ENCODE peak calls at places on chromosomes 11 and 22, in eight cellular contexts. One of them, this sample, is unnamed.

GRCh38 chr11:35393093-35393492 is 26.3 kb downstream of the SLC1A2 start:
- DNase-seq in MCF 10A: no peak
- DNase-seq in heart right ventricle: no peak
- DNase-seq in RWPE1: no peak
- DNase-seq in neural crest cell: no peak
- DNase-seq in left ventricle myocardium inferior: no peak
- DNase-seq in CD4-positive, alpha-beta T cell: no peak
- DNase-seq in HepG2: no peak
- DNase-seq in this sample: no peak

GRCh38 chr22:44604455-44604854 is 97.5 kb upstream of the PRR5 start:
- DNase-seq in MCF 10A: no peak
- DNase-seq in heart right ventricle: no peak
- DNase-seq in RWPE1: no peak
- DNase-seq in neural crest cell: no peak
- DNase-seq in left ventricle myocardium inferior: no peak
- DNase-seq in CD4-positive, alpha-beta T cell: no peak
- DNase-seq in HepG2: no peak
- DNase-seq in this sample: no peak

GRCh38 chr11:72352859-72353551 is 81.3 kb downstream of the CLPB start:
- DNase-seq in MCF 10A: no peak
- DNase-seq in heart right ventricle: peak; percentile 6
- DNase-seq in RWPE1: no peak
- DNase-seq in neural crest cell: peak; percentile 10
- DNase-seq in left ventricle myocardium inferior: no peak
- DNase-seq in CD4-positive, alpha-beta T cell: no peak
- DNase-seq in HepG2: no peak
- DNase-seq in this sample: no peak

GRCh38 chr11:45407226-45407625 is 121.1 kb upstream of the SYT13 start:
- DNase-seq in MCF 10A: no peak
- DNase-seq in heart right ventricle: no peak
- DNase-seq in RWPE1: no peak
- DNase-seq in neural crest cell: no peak
- DNase-seq in left ventricle myocardium inferior: no peak
- DNase-seq in CD4-positive, alpha-beta T cell: no peak
- DNase-seq in HepG2: no peak
- DNase-seq in this sample: no peak

GRCh38 chr11:123493393-123494063 is 63.5 kb downstream of the GRAMD1B start:
- DNase-seq in MCF 10A: no peak
- DNase-seq in heart right ventricle: no peak
- DNase-seq in RWPE1: no peak
- DNase-seq in neural crest cell: no peak
- DNase-seq in left ventricle myocardium inferior: no peak
- DNase-seq in CD4-positive, alpha-beta T cell: no peak
- DNase-seq in HepG2: no peak
- DNase-seq in this sample: no peak

GRCh38 chr22:43270314-43270908 is 72.8 kb downstream of the SCUBE1 start:
- DNase-seq in MCF 10A: no peak
- DNase-seq in heart right ventricle: no peak
- DNase-seq in RWPE1: no peak
- DNase-seq in neural crest cell: peak; percentile 31
- DNase-seq in left ventricle myocardium inferior: no peak
- DNase-seq in CD4-positive, alpha-beta T cell: no peak
- DNase-seq in HepG2: peak; percentile 69
- DNase-seq in this sample: no peak

GRCh38 chr22:38172489-38173155 is 9.0 kb downstream of the PLA2G6 start:
- DNase-seq in MCF 10A: peak; percentile 83
- DNase-seq in heart right ventricle: peak; percentile 86
- DNase-seq in RWPE1: no peak
- DNase-seq in neural crest cell: no peak
- DNase-seq in left ventricle myocardium inferior: peak; percentile 76
- DNase-seq in CD4-positive, alpha-beta T cell: no peak
- DNase-seq in HepG2: peak; percentile 66
- DNase-seq in this sample: no peak

GRCh38 chr11:975824-976223 is 50.2 kb downstream of the AP2A2 start:
- DNase-seq in MCF 10A: no peak
- DNase-seq in heart right ventricle: no peak
- DNase-seq in RWPE1: no peak
- DNase-seq in neural crest cell: peak; percentile 24
- DNase-seq in left ventricle myocardium inferior: no peak
- DNase-seq in CD4-positive, alpha-beta T cell: no peak
- DNase-seq in HepG2: peak; percentile 44
- DNase-seq in this sample: no peak

GRCh38 chr11:13238879-13239514 is 38.6 kb upstream of the BMAL1 start:
- DNase-seq in MCF 10A: peak; percentile 72
- DNase-seq in heart right ventricle: peak; percentile 31
- DNase-seq in RWPE1: peak; percentile 58
- DNase-seq in neural crest cell: peak; percentile 40
- DNase-seq in left ventricle myocardium inferior: peak; percentile 22
- DNase-seq in CD4-positive, alpha-beta T cell: peak; percentile 21
- DNase-seq in HepG2: peak; percentile 35
- DNase-seq in this sample: no peak

GRCh38 chr11:9868641-9869040 is 204.8 kb downstream of the SWAP70 start:
- DNase-seq in MCF 10A: no peak
- DNase-seq in heart right ventricle: no peak
- DNase-seq in RWPE1: no peak
- DNase-seq in neural crest cell: no peak
- DNase-seq in left ventricle myocardium inferior: no peak
- DNase-seq in CD4-positive, alpha-beta T cell: no peak
- DNase-seq in HepG2: no peak
- DNase-seq in this sample: no peak

GRCh38 chr11:44694443-44694842 is 32.3 kb upstream of the TSPAN18 start:
- DNase-seq in MCF 10A: no peak
- DNase-seq in heart right ventricle: no peak
- DNase-seq in RWPE1: no peak
- DNase-seq in neural crest cell: no peak
- DNase-seq in left ventricle myocardium inferior: no peak
- DNase-seq in CD4-positive, alpha-beta T cell: no peak
- DNase-seq in HepG2: no peak
- DNase-seq in this sample: no peak

GRCh38 chr11:82775736-82776346 is 42.2 kb upstream of the FAM181B start:
- DNase-seq in MCF 10A: peak; percentile 76
- DNase-seq in heart right ventricle: no peak
- DNase-seq in RWPE1: peak; percentile 17
- DNase-seq in neural crest cell: peak; percentile 43
- DNase-seq in left ventricle myocardium inferior: no peak
- DNase-seq in CD4-positive, alpha-beta T cell: peak; percentile 6
- DNase-seq in HepG2: peak; percentile 42
- DNase-seq in this sample: no peak

GRCh38 chr11:2534957-2535672 is 90.3 kb downstream of the KCNQ1 start:
- DNase-seq in MCF 10A: no peak
- DNase-seq in heart right ventricle: no peak
- DNase-seq in RWPE1: no peak
- DNase-seq in neural crest cell: no peak
- DNase-seq in left ventricle myocardium inferior: peak; percentile 11
- DNase-seq in CD4-positive, alpha-beta T cell: no peak
- DNase-seq in HepG2: no peak
- DNase-seq in this sample: no peak

GRCh38 chr22:25365491-25366261 is 146.2 kb downstream of the CRYBB2 start:
- DNase-seq in MCF 10A: no peak
- DNase-seq in heart right ventricle: peak; percentile 25
- DNase-seq in RWPE1: no peak
- DNase-seq in neural crest cell: no peak
- DNase-seq in left ventricle myocardium inferior: peak; percentile 42
- DNase-seq in CD4-positive, alpha-beta T cell: no peak
- DNase-seq in HepG2: no peak
- DNase-seq in this sample: no peak

GRCh38 chr11:62497132-62497915 is 49.3 kb downstream of the AHNAK start:
- DNase-seq in MCF 10A: peak; percentile 83
- DNase-seq in heart right ventricle: no peak
- DNase-seq in RWPE1: peak; percentile 76
- DNase-seq in neural crest cell: no peak
- DNase-seq in left ventricle myocardium inferior: no peak
- DNase-seq in CD4-positive, alpha-beta T cell: no peak
- DNase-seq in HepG2: peak; percentile 86
- DNase-seq in this sample: no peak
- TF ChIP-seq CTCF in MCF 10A: peak; percentile 41
- TF ChIP-seq CTCF in heart right ventricle: peak; percentile 50
- TF ChIP-seq CTCF in RWPE1: peak; percentile 61
- TF ChIP-seq CTCF in neural crest cell: peak; percentile 42
- TF ChIP-seq CTCF in left ventricle myocardium inferior: peak; percentile 62
- TF ChIP-seq CTCF in CD4-positive, alpha-beta T cell: peak; percentile 26
- TF ChIP-seq CTCF in HepG2: peak; percentile 86
- TF ChIP-seq CTCF in this sample: peak; percentile 41

DNA sequence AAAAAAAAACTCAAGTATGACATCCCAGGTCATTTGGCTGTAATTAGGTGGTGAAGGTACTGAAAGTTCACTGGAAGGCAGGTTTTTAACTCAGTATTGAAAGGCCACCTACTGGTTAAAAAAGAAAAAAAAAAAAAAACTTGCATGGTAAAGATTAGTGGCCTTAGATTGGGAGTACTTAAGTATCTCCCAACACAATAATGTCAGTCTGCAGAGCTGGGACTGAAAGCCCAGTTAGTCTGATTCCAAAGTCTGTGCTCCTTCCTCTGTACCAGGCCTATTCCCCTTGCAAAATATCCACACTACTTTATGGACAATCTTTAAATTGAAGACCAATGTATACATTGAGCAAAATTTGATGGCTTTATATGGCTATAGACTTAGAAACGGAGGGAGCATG is 85.5 kb downstream of the NOX4 start:
- DNase-seq in MCF 10A: peak; percentile 23
- DNase-seq in heart right ventricle: no peak
- DNase-seq in RWPE1: peak; percentile 5
- DNase-seq in neural crest cell: no peak
- DNase-seq in left ventricle myocardium inferior: no peak
- DNase-seq in CD4-positive, alpha-beta T cell: no peak
- DNase-seq in HepG2: no peak
- DNase-seq in this sample: no peak
- TF ChIP-seq CTCF in MCF 10A: peak; percentile 21
- TF ChIP-seq CTCF in heart right ventricle: no peak
- TF ChIP-seq CTCF in RWPE1: peak; percentile 32
- TF ChIP-seq CTCF in neural crest cell: peak; percentile 44
- TF ChIP-seq CTCF in left ventricle myocardium inferior: peak; percentile 41
- TF ChIP-seq CTCF in CD4-positive, alpha-beta T cell: no peak
- TF ChIP-seq CTCF in HepG2: no peak
- TF ChIP-seq CTCF in this sample: peak; percentile 19

GRCh38 chr11:117932426-117932825 is 3.2 kb upstream of the TMPRSS13 start:
- DNase-seq in MCF 10A: no peak
- DNase-seq in heart right ventricle: no peak
- DNase-seq in RWPE1: no peak
- DNase-seq in neural crest cell: no peak
- DNase-seq in left ventricle myocardium inferior: no peak
- DNase-seq in CD4-positive, alpha-beta T cell: no peak
- DNase-seq in HepG2: no peak
- DNase-seq in this sample: no peak

GRCh38 chr11:117934526-117935307 is 5.5 kb upstream of the TMPRSS13 start:
- DNase-seq in MCF 10A: no peak
- DNase-seq in heart right ventricle: no peak
- DNase-seq in RWPE1: no peak
- DNase-seq in neural crest cell: no peak
- DNase-seq in left ventricle myocardium inferior: no peak
- DNase-seq in CD4-positive, alpha-beta T cell: no peak
- DNase-seq in HepG2: no peak
- DNase-seq in this sample: no peak

GRCh38 chr11:117933475-117933874 is 4.3 kb upstream of the TMPRSS13 start:
- DNase-seq in MCF 10A: no peak
- DNase-seq in heart right ventricle: no peak
- DNase-seq in RWPE1: no peak
- DNase-seq in neural crest cell: no peak
- DNase-seq in left ventricle myocardium inferior: no peak
- DNase-seq in CD4-positive, alpha-beta T cell: no peak
- DNase-seq in HepG2: no peak
- DNase-seq in this sample: no peak

GRCh38 chr11:117932987-117933386 is 3.8 kb upstream of the TMPRSS13 start:
- DNase-seq in MCF 10A: no peak
- DNase-seq in heart right ventricle: no peak
- DNase-seq in RWPE1: no peak
- DNase-seq in neural crest cell: no peak
- DNase-seq in left ventricle myocardium inferior: no peak
- DNase-seq in CD4-positive, alpha-beta T cell: no peak
- DNase-seq in HepG2: no peak
- DNase-seq in this sample: no peak

DNA sequence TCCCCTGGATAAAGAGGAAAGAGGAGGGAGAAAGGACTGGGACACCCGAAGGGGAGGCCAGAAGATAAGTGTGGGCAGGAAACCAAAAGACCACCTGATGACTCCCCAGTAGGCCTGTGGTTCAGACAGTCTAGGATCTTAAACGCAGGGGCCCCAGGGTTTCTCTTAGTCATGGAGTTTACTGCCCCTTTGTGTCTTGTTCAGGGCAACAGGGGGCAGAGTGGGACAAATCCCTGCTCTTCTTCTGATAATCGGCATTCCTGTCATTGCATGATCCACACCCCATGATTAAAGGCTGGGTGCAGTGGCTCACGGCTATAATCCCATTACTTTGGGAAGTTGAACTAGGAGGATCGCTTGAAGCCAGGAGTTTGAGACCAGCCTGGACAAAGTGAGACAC is 4.7 kb upstream of the TMPRSS13 start:
- DNase-seq in MCF 10A: no peak
- DNase-seq in heart right ventricle: no peak
- DNase-seq in RWPE1: no peak
- DNase-seq in neural crest cell: no peak
- DNase-seq in left ventricle myocardium inferior: no peak
- DNase-seq in CD4-positive, alpha-beta T cell: no peak
- DNase-seq in HepG2: no peak
- DNase-seq in this sample: no peak
- TF ChIP-seq CTCF in MCF 10A: no peak
- TF ChIP-seq CTCF in heart right ventricle: no peak
- TF ChIP-seq CTCF in RWPE1: no peak
- TF ChIP-seq CTCF in neural crest cell: no peak
- TF ChIP-seq CTCF in left ventricle myocardium inferior: no peak
- TF ChIP-seq CTCF in CD4-positive, alpha-beta T cell: no peak
- TF ChIP-seq CTCF in HepG2: no peak
- TF ChIP-seq CTCF in this sample: no peak

GRCh38 chr22:20456064-20456721 is 18.6 kb upstream of the SCARF2 start:
- DNase-seq in MCF 10A: peak; percentile 63
- DNase-seq in heart right ventricle: peak; percentile 75
- DNase-seq in RWPE1: peak; percentile 56
- DNase-seq in neural crest cell: peak; percentile 72
- DNase-seq in left ventricle myocardium inferior: peak; percentile 69
- DNase-seq in CD4-positive, alpha-beta T cell: peak; percentile 65
- DNase-seq in HepG2: peak; percentile 68
- DNase-seq in this sample: peak; percentile 67

GRCh38 chr22:20457506-20458240 is 20.0 kb upstream of the SCARF2 start:
- DNase-seq in MCF 10A: no peak
- DNase-seq in heart right ventricle: no peak
- DNase-seq in RWPE1: no peak
- DNase-seq in neural crest cell: no peak
- DNase-seq in left ventricle myocardium inferior: no peak
- DNase-seq in CD4-positive, alpha-beta T cell: no peak
- DNase-seq in HepG2: no peak
- DNase-seq in this sample: no peak

GRCh38 chr22:20455709-20456063 is 18.1 kb upstream of the SCARF2 start:
- DNase-seq in MCF 10A: no peak
- DNase-seq in heart right ventricle: no peak
- DNase-seq in RWPE1: no peak
- DNase-seq in neural crest cell: no peak
- DNase-seq in left ventricle myocardium inferior: no peak
- DNase-seq in CD4-positive, alpha-beta T cell: no peak
- DNase-seq in HepG2: no peak
- DNase-seq in this sample: no peak

GRCh38 chr22:20458530-20459151 is 21.0 kb upstream of the SCARF2 start:
- DNase-seq in MCF 10A: no peak
- DNase-seq in heart right ventricle: no peak
- DNase-seq in RWPE1: no peak
- DNase-seq in neural crest cell: no peak
- DNase-seq in left ventricle myocardium inferior: no peak
- DNase-seq in CD4-positive, alpha-beta T cell: no peak
- DNase-seq in HepG2: no peak
- DNase-seq in this sample: no peak

DNA sequence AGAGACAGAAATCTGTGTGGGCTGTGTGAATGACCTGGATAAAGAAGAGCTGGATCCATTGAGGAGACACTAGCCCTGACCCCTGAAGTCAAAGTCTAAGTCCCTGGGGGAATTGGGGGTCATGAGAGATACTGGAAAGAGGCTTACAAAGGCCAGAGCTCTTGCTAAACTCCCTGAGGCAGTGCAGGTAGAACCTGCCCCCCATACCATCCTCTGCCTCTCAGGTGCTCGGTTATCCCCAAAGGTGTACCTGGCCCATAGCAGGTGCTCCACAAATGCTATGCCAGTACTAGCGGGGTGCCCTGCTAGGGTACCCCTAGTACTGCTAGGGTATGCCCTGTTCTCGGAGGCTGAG is 19.1 kb upstream of the SCARF2 start:
- DNase-seq in MCF 10A: no peak
- DNase-seq in heart right ventricle: no peak
- DNase-seq in RWPE1: no peak
- DNase-seq in neural crest cell: no peak
- DNase-seq in left ventricle myocardium inferior: no peak
- DNase-seq in CD4-positive, alpha-beta T cell: no peak
- DNase-seq in HepG2: no peak
- DNase-seq in this sample: no peak
- TF ChIP-seq CTCF in MCF 10A: no peak
- TF ChIP-seq CTCF in heart right ventricle: no peak
- TF ChIP-seq CTCF in RWPE1: no peak
- TF ChIP-seq CTCF in neural crest cell: no peak
- TF ChIP-seq CTCF in left ventricle myocardium inferior: no peak
- TF ChIP-seq CTCF in CD4-positive, alpha-beta T cell: no peak
- TF ChIP-seq CTCF in HepG2: no peak
- TF ChIP-seq CTCF in this sample: no peak